ENCODE peak calls at places on chromosomes 12 and 14, in four cellular contexts. One of them, this sample, is unnamed.

GRCh38 chr12:12217018-12217359 is 49.9 kb downstream of the LRP6 start:
- DNase-seq in GM12878: no peak
- DNase-seq in K562: no peak
- DNase-seq in HCT116: no peak
- DNase-seq in this sample: no peak

GRCh38 chr12:9636807-9637206 is 29.1 kb upstream of the KLRB1 start:
- DNase-seq in GM12878: no peak
- DNase-seq in K562: peak
- DNase-seq in HCT116: no peak
- DNase-seq in this sample: peak

GRCh38 chr12:108120863-108121165 is 8.3 kb upstream of the WSCD2 start:
- DNase-seq in GM12878: no peak
- DNase-seq in K562: no peak
- DNase-seq in HCT116: no peak
- DNase-seq in this sample: no peak

GRCh38 chr14:104238424-104239184 is 100.2 kb downstream of the KIF26A start:
- DNase-seq in GM12878: no peak
- DNase-seq in K562: no peak
- DNase-seq in HCT116: no peak
- DNase-seq in this sample: no peak

GRCh38 chr12:124010687-124011086 is 37.7 kb downstream of the ZNF664 start:
- DNase-seq in GM12878: no peak
- DNase-seq in K562: no peak
- DNase-seq in HCT116: no peak
- DNase-seq in this sample: no peak

GRCh38 chr14:40920380-40920779 is 686.3 kb upstream of the LRFN5 start:
- DNase-seq in GM12878: no peak
- DNase-seq in K562: no peak
- DNase-seq in HCT116: no peak
- DNase-seq in this sample: no peak

GRCh38 chr12:15880721-15881120 is 1.5 kb upstream of the STRAP start:
- DNase-seq in GM12878: no peak
- DNase-seq in K562: no peak
- DNase-seq in HCT116: no peak
- DNase-seq in this sample: no peak

GRCh38 chr14:104289485-104289884 is 151.1 kb downstream of the KIF26A start:
- DNase-seq in GM12878: no peak
- DNase-seq in K562: no peak
- DNase-seq in HCT116: no peak
- DNase-seq in this sample: no peak

GRCh38 chr14:73742520-73743238 is 28.5 kb upstream of the PNMA1 start:
- DNase-seq in GM12878: no peak
- DNase-seq in K562: no peak
- DNase-seq in HCT116: no peak
- DNase-seq in this sample: no peak

GRCh38 chr14:22036541-22036940 is 362.9 kb upstream of the OR4E1 start:
- DNase-seq in GM12878: no peak
- DNase-seq in K562: no peak
- DNase-seq in HCT116: no peak
- DNase-seq in this sample: no peak

GRCh38 chr12:47346251-47347019 is 266.7 kb upstream of the AMIGO2 start:
- DNase-seq in GM12878: no peak
- DNase-seq in K562: no peak
- DNase-seq in HCT116: no peak
- DNase-seq in this sample: peak

GRCh38 chr12:47348206-47348605 is 268.4 kb upstream of the AMIGO2 start:
- DNase-seq in GM12878: no peak
- DNase-seq in K562: no peak
- DNase-seq in HCT116: no peak
- DNase-seq in this sample: no peak

GRCh38 chr12:47349102-47349769 is 269.5 kb upstream of the AMIGO2 start:
- DNase-seq in GM12878: no peak
- DNase-seq in K562: no peak
- DNase-seq in HCT116: no peak
- DNase-seq in this sample: no peak

GRCh38 chr12:47353508-47353907 is 273.7 kb upstream of the AMIGO2 start:
- DNase-seq in GM12878: no peak
- DNase-seq in K562: no peak
- DNase-seq in HCT116: no peak
- DNase-seq in this sample: no peak

DNA sequence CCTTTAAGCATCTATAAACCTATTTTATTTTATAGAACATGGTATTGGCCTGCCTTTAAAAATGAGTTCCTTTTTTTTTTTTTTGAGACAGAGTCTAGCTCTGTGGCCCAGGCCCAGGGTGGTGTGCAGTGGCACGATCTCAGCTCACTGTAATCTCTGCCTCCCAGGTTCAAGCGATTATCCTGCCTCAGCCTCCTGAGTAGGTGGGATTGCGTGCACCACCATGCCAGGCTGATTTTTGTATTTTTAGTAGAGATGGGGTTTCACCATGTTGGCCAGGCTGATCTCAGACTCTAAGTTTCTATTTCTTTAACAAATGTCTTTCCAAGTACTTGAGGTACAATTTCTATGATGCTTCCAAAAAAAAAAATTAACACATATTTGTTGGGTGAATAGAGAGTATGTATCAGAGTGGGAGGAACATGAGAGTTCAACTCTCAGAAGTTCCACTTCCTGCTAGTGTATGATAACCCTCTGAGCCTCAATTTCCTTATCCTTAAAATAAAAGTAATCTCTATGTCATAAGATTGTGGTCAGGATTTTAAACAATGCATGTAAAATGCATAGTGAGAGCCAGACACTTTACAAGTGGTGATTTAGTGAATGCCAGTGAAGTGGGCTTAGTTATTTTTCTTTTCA is 270.1 kb upstream of the AMIGO2 start:
- DNase-seq in GM12878: no peak
- DNase-seq in K562: no peak
- DNase-seq in HCT116: no peak
- DNase-seq in this sample: no peak
- TF ChIP-seq ATF3 in GM12878: no peak
- TF ChIP-seq ATF3 in K562: no peak
- TF ChIP-seq ATF3 in HCT116: no peak
- TF ChIP-seq ATF3 in this sample: no peak

GRCh38 chr12:94615284-94616216 is 34.8 kb downstream of the TMCC3 start:
- DNase-seq in GM12878: no peak
- DNase-seq in K562: no peak
- DNase-seq in HCT116: no peak
- DNase-seq in this sample: peak
- TF ChIP-seq REST in GM12878: no peak
- TF ChIP-seq REST in K562: no peak
- TF ChIP-seq REST in HCT116: no peak
- TF ChIP-seq REST in this sample: no peak

GRCh38 chr12:52575948-52576347 is 2.3 kb upstream of the KRT74 start:
- DNase-seq in GM12878: no peak
- DNase-seq in K562: no peak
- DNase-seq in HCT116: no peak
- DNase-seq in this sample: no peak

GRCh38 chr12:52575256-52575655 is 1.6 kb upstream of the KRT74 start:
- DNase-seq in GM12878: no peak
- DNase-seq in K562: no peak
- DNase-seq in HCT116: no peak
- DNase-seq in this sample: no peak

GRCh38 chr12:52570511-52570910 is 3.1 kb downstream of the KRT74 start:
- DNase-seq in GM12878: no peak
- DNase-seq in K562: no peak
- DNase-seq in HCT116: no peak
- DNase-seq in this sample: no peak

GRCh38 chr12:52573306-52573705 is 337 bp downstream of the KRT74 start:
- DNase-seq in GM12878: no peak
- DNase-seq in K562: no peak
- DNase-seq in HCT116: no peak
- DNase-seq in this sample: no peak

DNA sequence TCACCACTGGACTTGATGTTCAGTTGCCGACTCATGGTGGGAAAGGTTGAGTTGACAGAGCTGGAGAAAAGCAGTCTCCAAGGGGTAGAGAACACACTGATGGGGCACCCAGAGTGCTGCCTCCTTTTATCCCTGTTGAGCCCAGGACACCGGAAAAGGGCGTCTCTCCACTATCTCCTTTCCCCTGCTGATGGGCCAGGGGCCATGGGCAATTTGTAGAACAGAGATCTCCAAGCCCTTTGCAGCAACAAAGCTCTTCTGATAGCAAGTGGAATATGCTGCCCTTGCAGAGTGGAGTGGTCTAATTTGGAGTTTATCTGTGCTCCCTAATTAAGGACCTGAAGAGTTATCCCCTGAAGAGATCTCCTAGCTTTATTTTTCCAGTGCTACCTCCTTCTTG is at the start of gene KRT74:
- DNase-seq in GM12878: no peak
- DNase-seq in K562: no peak
- DNase-seq in HCT116: no peak
- DNase-seq in this sample: no peak
- TF ChIP-seq ATF3 in GM12878: no peak
- TF ChIP-seq ATF3 in K562: no peak
- TF ChIP-seq ATF3 in HCT116: no peak
- TF ChIP-seq ATF3 in this sample: no peak

GRCh38 chr14:92962031-92962830 is 39.3 kb downstream of the CHGA start:
- DNase-seq in GM12878: no peak
- DNase-seq in K562: no peak
- DNase-seq in HCT116: no peak
- DNase-seq in this sample: no peak
- TF ChIP-seq REST in GM12878: no peak
- TF ChIP-seq REST in K562: no peak
- TF ChIP-seq REST in HCT116: no peak
- TF ChIP-seq REST in this sample: no peak

GRCh38 chr14:49897414-49897813 is 4.5 kb downstream of the ARF6 start:
- DNase-seq in GM12878: no peak
- DNase-seq in K562: no peak
- DNase-seq in HCT116: no peak
- DNase-seq in this sample: no peak

GRCh38 chr14:49900973-49901372 is 8.1 kb downstream of the ARF6 start:
- DNase-seq in GM12878: no peak
- DNase-seq in K562: no peak
- DNase-seq in HCT116: no peak
- DNase-seq in this sample: no peak

GRCh38 chr14:49897965-49898364 is 5.1 kb downstream of the ARF6 start:
- DNase-seq in GM12878: no peak
- DNase-seq in K562: no peak
- DNase-seq in HCT116: no peak
- DNase-seq in this sample: no peak

GRCh38 chr14:49896956-49897355 is 4.1 kb downstream of the ARF6 start:
- DNase-seq in GM12878: no peak
- DNase-seq in K562: no peak
- DNase-seq in HCT116: no peak
- DNase-seq in this sample: no peak

DNA sequence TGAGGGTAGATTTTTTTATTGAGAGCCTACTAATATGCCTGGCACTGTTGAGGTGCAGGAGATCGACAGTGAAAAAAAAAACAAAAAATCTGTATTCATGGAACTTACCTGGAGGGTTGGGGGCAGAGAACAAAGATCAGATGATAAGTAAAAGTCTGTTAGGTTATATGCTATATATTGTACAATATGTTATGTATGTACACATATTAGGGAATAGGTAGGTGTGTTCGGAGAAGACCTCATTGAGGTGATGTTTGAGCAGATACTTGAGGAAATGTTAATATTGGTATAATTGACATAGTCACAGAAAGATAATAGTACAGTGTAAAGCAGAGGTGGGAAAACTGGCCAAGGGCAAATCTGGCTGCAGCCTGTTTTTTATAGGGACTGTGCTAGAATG is 5.6 kb downstream of the ARF6 start:
- DNase-seq in GM12878: no peak
- DNase-seq in K562: no peak
- DNase-seq in HCT116: no peak
- DNase-seq in this sample: no peak
- TF ChIP-seq ATF3 in GM12878: no peak
- TF ChIP-seq ATF3 in K562: no peak
- TF ChIP-seq ATF3 in HCT116: no peak
- TF ChIP-seq ATF3 in this sample: no peak